ENCODE peak calls at places on chromosomes 6 and 20, in four cellular contexts. Y is transverse colon, Z is stomach, H is foreskin fibroblast. B is an unnamed sample.

GRCh38 chr6:140078552-140079126 is 704.2 kb upstream of the CITED2 start:
- DNase-seq in Y (no peak), Z (no peak), H (peak), B (no peak)

GRCh38 chr6:134421496-134421895 is 103.6 kb upstream of the SGK1 start:
- DNase-seq in Y (no peak), Z (no peak), H (peak), B (no peak)

GRCh38 chr20:21510995-21511394 is 2.9 kb downstream of the NKX2-2 start:
- DNase-seq in Y (no peak), Z (no peak), H (peak), B (no peak)

GRCh38 chr20:38373898-38374297 is 27.6 kb downstream of the LBP start:
- DNase-seq in Y (no peak), Z (no peak), H (no peak), B (no peak)

GRCh38 chr6:5058254-5058653 is 26.9 kb upstream of the PPP1R3G start:
- DNase-seq in Y (no peak), Z (no peak), H (no peak), B (no peak)

GRCh38 chr6:45713981-45714685 is 301.5 kb downstream of the CLIC5 start:
- DNase-seq in Y (no peak), Z (no peak), H (no peak), B (no peak)

GRCh38 chr6:104630955-104631354 is 228.8 kb downstream of the HACE1 start:
- DNase-seq in Y (no peak), Z (no peak), H (no peak), B (no peak)

GRCh38 chr6:83193747-83194582 is 808 bp downstream of the RWDD2A start:
- DNase-seq in Y (peak), Z (peak), H (peak), B (peak)

GRCh38 chr6:13188306-13188705 is 140.0 kb downstream of the TBC1D7 start:
- DNase-seq in Y (no peak), Z (no peak), H (no peak), B (no peak)

GRCh38 chr6:112296122-112296521 is 41.8 kb upstream of the LAMA4 start:
- DNase-seq in Y (no peak), Z (no peak), H (peak), B (peak)

GRCh38 chr6:138464085-138464484 is 35.2 kb downstream of the NHSL1 start:
- DNase-seq in Y (no peak), Z (no peak), H (no peak), B (no peak)

GRCh38 chr20:17822039-17822438 is 122.3 kb downstream of the BANF2 start:
- DNase-seq in Y (peak), Z (peak), H (peak), B (peak)

GRCh38 chr6:52994789-52995078 is 350 bp downstream of the GSTA4 start:
- DNase-seq in Y (peak), Z (peak), H (peak), B (peak)

GRCh38 chr20:21529863-21530262 is 16.0 kb upstream of the NKX2-2 start:
- DNase-seq in Y (no peak), Z (no peak), H (no peak), B (no peak)

GRCh38 chr20:34473262-34473883 is 42.8 kb upstream of the DYNLRB1 start:
- DNase-seq in Y (peak), Z (no peak), H (peak), B (peak)

GRCh38 chr6:57135885-57136284 is 36.2 kb upstream of the BAG2 start:
- DNase-seq in Y (no peak), Z (no peak), H (peak), B (no peak)

GRCh38 chr6:130575971-130576370 is 210.2 kb downstream of the TMEM200A start:
- DNase-seq in Y (peak), Z (no peak), H (no peak), B (no peak)

GRCh38 chr6:147546501-147547368 is 38.2 kb downstream of the SAMD5 start:
- DNase-seq in Y (no peak), Z (no peak), H (no peak), B (no peak)

GRCh38 chr20:44460795-44461141 is 14.9 kb upstream of the TTPAL start:
- DNase-seq in Y (no peak), Z (no peak), H (peak), B (no peak)

GRCh38 chr6:89596056-89596455 is 42.5 kb downstream of the LYRM2 start:
- DNase-seq in Y (no peak), Z (no peak), H (no peak), B (no peak)

GRCh38 chr6:13695217-13695616 is 16.4 kb downstream of the RANBP9 start:
- DNase-seq in Y (no peak), Z (no peak), H (no peak), B (no peak)

GRCh38 chr20:31475032-31475431 is at the start of the genes DEFB124 and REM1:
- DNase-seq in Y (no peak), Z (no peak), H (no peak), B (no peak)

GRCh38 chr6:167113935-167114910 is 8.7 kb upstream of the CCR6 start:
- DNase-seq in Y (peak), Z (no peak), H (no peak), B (no peak)

GRCh38 chr6:137370871-137371633 is 123.1 kb downstream of the OLIG3 start:
- DNase-seq in Y (no peak), Z (no peak), H (peak), B (no peak)

GRCh38 chr6:93849857-93850256 is 430.5 kb upstream of the EPHA7 start:
- DNase-seq in Y (no peak), Z (no peak), H (peak), B (no peak)

GRCh38 chr6:118712955-118713354 is 61.6 kb upstream of the CEP85L start:
- DNase-seq in Y (no peak), Z (no peak), H (peak), B (no peak)

GRCh38 chr6:89525786-89526562 is 93.0 kb downstream of the ANKRD6 start:
- DNase-seq in Y (no peak), Z (no peak), H (no peak), B (no peak)

GRCh38 chr6:168574699-168575195 is 133.8 kb downstream of the SMOC2 start:
- DNase-seq in Y (peak), Z (no peak), H (no peak), B (peak)
- H3K4me3 ChIP-seq in Y (no peak), Z (no peak), H (no peak), B (no peak)

DNA sequence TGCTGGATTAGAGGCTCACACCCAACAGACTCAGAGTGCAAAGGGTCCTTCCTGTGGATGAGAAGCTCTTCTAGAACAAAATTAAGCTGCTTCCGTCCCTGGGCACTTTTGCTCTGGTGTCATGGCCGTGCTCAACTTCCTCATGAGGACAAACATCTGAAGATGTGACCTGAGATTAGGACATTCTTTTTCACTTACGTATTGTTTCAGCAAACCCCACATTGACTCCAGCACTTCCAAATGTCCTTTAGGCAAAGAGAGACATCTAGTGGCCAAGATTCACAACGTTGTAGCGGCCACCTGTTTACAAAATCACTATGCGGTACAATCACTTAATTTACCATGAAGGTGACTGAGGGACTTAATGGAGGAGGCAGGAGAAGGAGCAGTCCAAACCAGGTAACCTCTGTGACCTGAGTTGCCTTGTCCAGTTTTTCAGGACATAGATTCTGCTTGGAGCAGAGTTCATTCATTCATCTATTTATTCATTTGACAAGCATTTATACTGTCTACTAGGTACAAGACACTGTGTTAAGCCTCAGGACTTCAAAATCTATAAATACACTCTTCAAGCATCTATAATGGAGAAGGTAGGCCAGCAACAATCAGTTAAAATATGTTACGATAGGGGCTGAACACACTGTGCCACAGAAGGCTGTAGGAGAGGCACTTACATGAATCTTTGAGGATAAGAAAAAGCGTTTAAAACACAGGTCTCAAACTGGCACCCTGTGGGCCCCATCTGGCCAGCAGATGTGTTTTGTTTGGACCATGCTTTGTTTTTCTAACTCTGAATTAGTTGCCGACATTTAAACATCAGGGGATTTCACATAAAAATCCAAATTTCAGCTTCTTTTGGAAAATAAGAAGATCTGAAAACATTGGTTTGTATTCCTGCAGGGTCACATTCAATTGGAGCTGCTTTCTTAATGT is 5.6 kb upstream of the ADGRF1 start:
- DNase-seq in Y (peak), Z (peak), H (peak), B (peak)
- H3K4me3 ChIP-seq in Y (no peak), Z (no peak), H (no peak), B (no peak)

GRCh38 chr20:1183153-1183552 is 1.6 kb downstream of the TMEM74B start:
- DNase-seq in Y (no peak), Z (no peak), H (no peak), B (no peak)

GRCh38 chr20:1185316-1185741 is 548 bp upstream of the TMEM74B start:
- DNase-seq in Y (no peak), Z (no peak), H (peak), B (no peak)

GRCh38 chr20:1185781-1186334 is 1.1 kb upstream of the TMEM74B start:
- DNase-seq in Y (peak), Z (peak), H (peak), B (peak)

GRCh38 chr20:1184260-1184637 is 532 bp downstream of the TMEM74B start:
- DNase-seq in Y (no peak), Z (no peak), H (peak), B (no peak)

GRCh38 chr20:1184638-1185315 is at the start of gene TMEM74B:
- DNase-seq in Y (no peak), Z (no peak), H (peak), B (no peak)
- H3K4me3 ChIP-seq in Y (peak), Z (peak), H (peak), B (no peak)

DNA sequence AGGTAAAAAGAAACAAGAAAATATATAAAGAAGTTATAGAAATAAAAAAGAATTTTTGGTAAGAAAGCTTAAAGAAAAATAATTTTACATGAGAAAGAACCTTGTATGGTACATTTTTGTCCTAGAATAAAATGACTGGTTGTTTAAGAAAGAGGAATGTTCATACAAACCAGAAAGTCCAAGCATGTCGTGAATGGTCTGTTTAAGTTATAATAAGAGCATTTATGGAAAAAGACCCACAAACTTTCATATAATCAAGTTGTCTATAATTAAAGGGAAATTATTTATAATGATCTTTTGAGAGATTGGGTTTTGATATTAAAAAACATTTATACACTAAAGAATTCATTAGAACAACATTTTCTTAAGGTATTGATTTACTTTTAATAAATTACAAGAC is 27.8 kb upstream of the FAM110A start:
- DNase-seq in Y (no peak), Z (no peak), H (peak), B (no peak)
- H3K4me3 ChIP-seq in Y (no peak), Z (no peak), H (no peak), B (no peak)

GRCh38 chr6:159984268-159984786 is 15.4 kb downstream of the IGF2R start:
- DNase-seq in Y (no peak), Z (no peak), H (peak), B (no peak)

GRCh38 chr6:159983641-159984080 is 14.8 kb downstream of the IGF2R start:
- DNase-seq in Y (no peak), Z (no peak), H (peak), B (no peak)

GRCh38 chr6:159981171-159981571 is 12.3 kb downstream of the IGF2R start:
- DNase-seq in Y (no peak), Z (no peak), H (no peak), B (no peak)

GRCh38 chr6:159981591-159982245 is 12.8 kb downstream of the IGF2R start:
- DNase-seq in Y (peak), Z (peak), H (peak), B (peak)

DNA sequence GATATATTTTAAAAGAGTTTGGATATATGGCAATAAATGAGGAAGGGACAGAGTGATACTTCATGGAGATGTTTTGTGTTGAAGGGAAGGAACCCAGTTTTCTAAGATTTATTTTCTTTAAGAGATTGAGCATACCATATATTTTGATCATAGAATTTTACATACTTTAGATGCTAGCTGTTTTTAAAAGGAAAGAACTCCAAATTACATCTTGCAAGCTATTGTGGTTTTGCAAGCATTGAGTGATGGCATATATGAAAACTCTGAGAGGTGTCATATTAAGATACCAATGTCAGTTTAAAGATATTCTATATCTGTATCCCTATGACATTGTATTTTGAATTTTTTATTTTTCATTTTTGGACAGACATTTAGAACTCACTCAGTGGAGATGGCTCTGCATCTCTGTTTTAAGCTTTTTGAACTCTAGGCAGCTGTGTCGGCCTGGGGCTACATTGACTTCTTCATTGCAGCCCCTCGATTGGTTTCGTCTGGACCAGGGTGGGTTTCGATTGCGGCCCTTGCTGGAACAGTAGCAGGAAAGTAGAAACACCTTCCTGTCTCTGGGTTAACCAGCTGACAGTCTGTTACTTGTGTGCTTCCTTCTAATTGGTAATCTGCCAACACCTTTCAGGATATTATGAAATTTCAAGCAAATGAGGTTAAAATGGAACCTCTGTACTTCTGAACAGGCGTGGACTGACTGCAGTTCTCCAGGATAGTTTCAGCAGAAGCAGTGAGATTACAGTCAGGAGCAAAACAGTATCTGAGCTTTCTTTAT is 14.0 kb downstream of the IGF2R start:
- DNase-seq in Y (no peak), Z (no peak), H (peak), B (no peak)
- H3K4me3 ChIP-seq in Y (no peak), Z (no peak), H (no peak), B (no peak)

GRCh38 chr6:125156496-125156895 is 2.9 kb downstream of the TPD52L1 start:
- DNase-seq in Y (no peak), Z (no peak), H (no peak), B (no peak)

GRCh38 chr6:125154184-125155135 is 887 bp downstream of the TPD52L1 start:
- DNase-seq in Y (peak), Z (no peak), H (peak), B (peak)

GRCh38 chr6:125153541-125154183 is at the start of gene TPD52L1:
- DNase-seq in Y (peak), Z (peak), H (peak), B (peak)

GRCh38 chr6:125157280-125157679 is 3.7 kb downstream of the TPD52L1 start:
- DNase-seq in Y (no peak), Z (no peak), H (no peak), B (no peak)

DNA sequence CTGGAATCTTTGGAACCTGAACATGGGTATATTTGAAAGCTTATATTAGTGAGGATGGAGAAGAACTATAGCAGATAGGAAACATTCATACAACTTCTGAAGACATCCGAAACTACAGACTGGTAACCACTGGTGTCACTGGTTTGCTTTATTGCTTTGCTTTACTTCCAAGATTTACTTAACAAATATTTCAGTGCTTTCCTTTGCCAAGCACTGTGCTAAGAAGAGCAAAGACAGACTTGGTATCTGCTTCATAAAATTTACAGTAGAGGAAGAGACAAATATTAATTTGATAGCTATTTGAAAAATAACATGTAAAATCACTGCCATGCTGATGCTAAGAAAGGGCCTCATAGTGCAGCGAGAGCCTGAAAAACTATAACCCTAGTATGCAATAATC is 1.8 kb downstream of the TPD52L1 start:
- DNase-seq in Y (no peak), Z (no peak), H (no peak), B (no peak)
- H3K4me3 ChIP-seq in Y (no peak), Z (no peak), H (no peak), B (no peak)

DNA sequence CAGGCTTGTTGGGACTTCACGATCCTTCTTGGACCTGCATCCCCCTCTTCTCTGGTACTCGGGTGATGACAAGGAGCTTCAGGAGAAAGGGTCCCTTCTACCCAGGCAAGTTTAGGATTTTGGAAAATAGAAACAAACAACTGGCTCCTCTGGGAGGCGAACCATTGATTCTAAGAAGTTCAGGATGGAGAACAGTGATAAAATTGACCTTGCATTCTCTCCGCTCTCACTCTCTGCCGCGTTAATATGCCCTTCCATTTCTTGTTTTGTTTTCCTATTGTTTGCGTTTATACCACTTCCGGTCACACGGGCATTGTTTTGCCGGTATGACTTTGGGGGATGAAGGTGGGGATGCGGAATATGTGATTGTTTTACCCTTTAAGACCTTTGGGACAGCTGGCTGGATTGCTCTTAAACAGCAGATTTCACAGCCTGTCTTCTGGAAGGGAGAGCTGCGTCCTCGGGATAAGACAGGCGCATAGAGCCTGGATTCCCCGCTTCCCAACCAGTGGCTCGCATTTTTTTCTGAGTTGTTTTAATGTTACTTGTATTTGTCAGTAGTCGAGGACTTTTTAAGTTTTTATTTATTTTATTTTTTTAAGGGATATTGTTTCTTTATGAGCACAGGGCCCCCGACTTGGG is 144.3 kb upstream of the ZNF184 start:
- DNase-seq in Y (no peak), Z (no peak), H (peak), B (no peak)
- H3K4me3 ChIP-seq in Y (peak), Z (peak), H (peak), B (no peak)

B was measured in thyroid gland.